ENCODE peak calls at places on chromosomes 16 and 17, in eight cellular contexts. L, F, G, Q, T, R, W and P are unnamed samples.

GRCh38 chr17:68349157-68349556 is 57.9 kb downstream of the ARSG start:
- DNase-seq in L (no peak), R (no peak), G (no peak), W (no peak), Q (no peak), T (no peak), F (no peak), P (no peak)

GRCh38 chr17:197352-197751 is 15.9 kb upstream of the DOC2B start:
- DNase-seq in R (no peak), T (no peak), F (no peak), W (no peak), L (no peak), Q (no peak), G (no peak), P (no peak)

GRCh38 chr17:27994586-27994985 is 47.9 kb upstream of the NLK start:
- DNase-seq in L (no peak), F (no peak), W (no peak), T (no peak), G (no peak), R (no peak), Q (no peak), P (peak)

GRCh38 chr16:49756971-49757743 is 98.8 kb downstream of the ZNF423 start:
- DNase-seq in L (no peak), Q (no peak), R (no peak), G (no peak), W (peak), T (no peak), F (no peak), P (no peak)

GRCh38 chr17:187130-187529 is 5.7 kb upstream of the DOC2B start:
- DNase-seq in Q (no peak), G (no peak), T (no peak), L (no peak), R (no peak), F (no peak), W (no peak), P (no peak)

GRCh38 chr16:28059841-28060240 is 3.7 kb downstream of the GSG1L start:
- DNase-seq in Q (no peak), G (no peak), L (no peak), W (no peak), R (no peak), F (no peak), T (no peak), P (no peak)

GRCh38 chr16:28193530-28194423 is 18.0 kb downstream of the XPO6 start:
- DNase-seq in Q (peak), T (no peak), L (no peak), F (no peak), G (no peak), R (no peak), W (peak), P (no peak)

GRCh38 chr16:78599271-78599670 is 499.8 kb downstream of the WWOX start:
- DNase-seq in G (no peak), L (no peak), F (no peak), W (no peak), R (no peak), T (no peak), Q (no peak), P (no peak)